ENCODE peak calls at places on chromosomes 2 and 18, in five cellular contexts. H is body of pancreas; N is brain microvascular endothelial cell; A is lung; Q is CD8-positive, alpha-beta T cell. J is an unnamed sample.

GRCh38 chr18:50649821-50650220 is 89.9 kb downstream of the MAPK4 start:
- DNase-seq in Q (no peak), N (peak; percentile 56), A (peak; percentile 55), H (peak; percentile 29), J (no peak)

GRCh38 chr2:71995067-71995665 is 152.5 kb downstream of the CYP26B1 start:
- DNase-seq in A (no peak), N (peak; percentile 7), H (no peak), Q (no peak), J (no peak)

GRCh38 chr18:22838639-22839487 is 94.3 kb upstream of the RBBP8 start:
- DNase-seq in A (no peak), N (no peak), H (no peak), Q (no peak), J (no peak)

GRCh38 chr2:181788883-181789555 is 102.5 kb upstream of the ITPRID2 start:
- DNase-seq in N (no peak), Q (no peak), H (no peak), A (no peak), J (no peak)

GRCh38 chr18:6521804-6522418 is 107.2 kb upstream of the L3MBTL4 start:
- DNase-seq in Q (no peak), N (peak; percentile 63), A (no peak), H (peak; percentile 31), J (no peak)

GRCh38 chr18:78972930-78973331 is 6.7 kb upstream of the SALL3 start:
- DNase-seq in H (no peak), A (no peak), Q (no peak), N (no peak), J (no peak)

GRCh38 chr2:7766978-7767565 is 849.9 kb downstream of the RNF144A start:
- DNase-seq in Q (no peak), N (no peak), H (no peak), A (no peak), J (no peak)

GRCh38 chr2:72991439-72991725 is 74.1 kb downstream of the EMX1 start:
- DNase-seq in N (no peak), H (no peak), Q (no peak), A (no peak), J (no peak)

GRCh38 chr18:31680836-31681568 is 3.4 kb downstream of the B4GALT6 start:
- DNase-seq in A (no peak), Q (no peak), N (no peak), H (no peak), J (no peak)

GRCh38 chr2:28413152-28413895 is 20.7 kb downstream of the FOSL2 start:
- DNase-seq in A (no peak), N (no peak), Q (no peak), H (no peak), J (no peak)

GRCh38 chr2:67604360-67604759 is 207.2 kb downstream of the ETAA1 start:
- DNase-seq in Q (no peak), A (no peak), H (no peak), N (no peak), J (no peak)

DNA sequence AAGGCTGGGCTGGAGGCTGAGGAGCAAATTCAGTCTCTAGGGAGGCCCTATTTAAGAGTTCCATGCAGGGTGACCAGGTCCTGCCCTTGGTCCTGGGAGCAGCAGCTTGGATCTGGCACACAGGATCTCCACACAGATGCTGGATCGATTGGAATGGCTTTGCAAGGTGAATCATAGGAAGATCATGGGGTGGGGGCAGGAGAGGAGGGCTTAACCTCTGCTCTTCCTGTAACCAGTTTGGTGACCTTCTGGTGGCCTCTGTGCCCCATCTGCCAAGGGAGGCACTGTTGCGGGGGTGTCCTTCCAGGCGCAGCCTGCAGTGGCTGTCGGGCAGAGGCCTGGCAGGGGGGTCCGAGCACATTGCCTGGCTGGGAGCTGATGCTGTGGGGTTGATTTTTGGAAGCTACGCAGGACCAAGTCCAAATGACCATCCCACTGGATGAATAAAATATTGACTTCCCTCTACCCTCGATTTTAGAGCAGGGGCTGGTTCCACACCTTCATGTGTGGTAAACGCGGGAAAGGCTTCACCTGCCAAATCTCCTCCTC is 79.7 kb downstream of the EDAR start:
- DNase-seq in Q (no peak), N (no peak), A (no peak), H (no peak), J (no peak)
- H3K27ac ChIP-seq in Q (no peak overlapping the region), N (no peak overlapping the region), A (no peak overlapping the region), H (no peak overlapping the region), J (no peak overlapping the region)

GRCh38 chr18:58768293-58768974 is 96.2 kb upstream of the ZNF532 start:
- DNase-seq in A (peak; percentile 61), H (peak; percentile 73), N (no peak), Q (peak; percentile 34), J (no peak)
- H3K4me3 ChIP-seq in A (no peak overlapping the region), H (no peak overlapping the region), N (peak overlapping the region; percentile 22), Q (no peak overlapping the region), J (peak overlapping the region; percentile 60)

GRCh38 chr18:8450013-8450412 is 159.2 kb upstream of the RAB12 start:
- DNase-seq in H (no peak), A (no peak), Q (no peak), N (no peak), J (no peak)
- TF ChIP-seq CTCF in H (no peak), A (no peak), Q (no peak), N (peak; percentile 81), J (no peak)

GRCh38 chr2:203818656-203819055 is 48.9 kb upstream of the CTLA4 start:
- DNase-seq in Q (no peak), A (no peak), N (no peak), H (no peak), J (no peak)
- H3K27ac ChIP-seq in Q (no peak overlapping the region), A (no peak overlapping the region), N (no peak overlapping the region), H (no peak overlapping the region), J (no peak overlapping the region)

GRCh38 chr2:49296107-49296506 is 141.8 kb upstream of the FSHR start:
- DNase-seq in A (no peak), H (no peak), Q (no peak), N (no peak), J (no peak)
- H3K4me3 ChIP-seq in A (no peak overlapping the region), H (no peak overlapping the region), Q (no peak overlapping the region), N (no peak overlapping the region), J (no peak overlapping the region)

J was measured in esophagus squamous epithelium.